ENCODE peak calls at places on chromosome 11, in eight cellular contexts. W, U, N, G, I, V, Z and R are unnamed samples.

GRCh38 chr11:36375348-36376314 is 79.5 kb downstream of the PRR5L start:
- DNase-seq in V (no peak), I (no peak), W (no peak), N (no peak), Z (no peak), U (no peak), G (no peak), R (no peak)

GRCh38 chr11:45751430-45751829 is 53.5 kb upstream of the SLC35C1 start:
- DNase-seq in G (no peak), N (no peak), W (no peak), I (no peak), Z (no peak), U (no peak), V (no peak), R (no peak)

GRCh38 chr11:34343153-34343552 is 14.7 kb downstream of the ABTB2 start:
- DNase-seq in G (no peak), V (no peak), W (no peak), Z (no peak), I (no peak), U (peak), N (no peak), R (no peak)

GRCh38 chr11:31809857-31810778 is 1.0 kb downstream of the PAX6 start:
- DNase-seq in N (no peak), V (no peak), G (no peak), W (no peak), U (peak), I (peak), Z (peak), R (peak)

GRCh38 chr11:43942651-43943356 is 367 bp downstream of the C11orf96 start:
- DNase-seq in W (peak), V (no peak), G (no peak), U (no peak), I (no peak), N (no peak), Z (peak), R (peak)

GRCh38 chr11:2572491-2573239 is 127.1 kb downstream of the KCNQ1OT1 start:
- DNase-seq in I (no peak), W (peak), U (no peak), G (no peak), Z (no peak), N (peak), V (no peak), R (no peak)

GRCh38 chr11:100830978-100831732 is 144.1 kb downstream of the ARHGAP42 start:
- DNase-seq in I (no peak), N (no peak), G (no peak), V (no peak), W (no peak), U (peak), Z (no peak), R (no peak)

GRCh38 chr11:67582026-67582425 is 1.6 kb upstream of the GSTP1 start:
- DNase-seq in N (no peak), W (no peak), Z (no peak), V (no peak), G (no peak), U (no peak), I (no peak), R (no peak)

GRCh38 chr11:122817121-122817520 is 21.2 kb upstream of the CRTAM start:
- DNase-seq in V (peak), I (no peak), Z (no peak), G (peak), U (peak), N (no peak), W (no peak), R (no peak)

GRCh38 chr11:4539603-4540219 is 5.3 kb upstream of the OR52M1 start:
- DNase-seq in V (peak), G (peak), N (no peak), I (peak), Z (peak), W (peak), U (peak), R (peak)

GRCh38 chr11:15886866-15887265 is 469.5 kb downstream of the SOX6 start:
- DNase-seq in W (no peak), I (no peak), N (no peak), Z (no peak), V (no peak), U (no peak), G (no peak), R (no peak)

GRCh38 chr11:2844116-2844515 is 41.5 kb downstream of the CDKN1C start:
- DNase-seq in I (no peak), W (no peak), N (no peak), V (no peak), Z (no peak), G (no peak), U (no peak), R (no peak)

GRCh38 chr11:31799794-31800397 is 11.2 kb downstream of the PAX6 start:
- DNase-seq in I (peak), Z (no peak), N (no peak), V (no peak), W (no peak), U (no peak), G (no peak), R (no peak)

GRCh38 chr11:116162086-116162485 is 610.7 kb downstream of the BUD13 start:
- DNase-seq in W (no peak), V (no peak), N (no peak), U (no peak), Z (no peak), G (no peak), I (no peak), R (no peak)

GRCh38 chr11:20112291-20113146 is 47.8 kb downstream of the DBX1 start:
- DNase-seq in U (peak), G (peak), W (peak), Z (no peak), I (no peak), V (peak), N (no peak), R (no peak)

GRCh38 chr11:69239320-69240040 is 54.5 kb upstream of the MYEOV start:
- DNase-seq in V (no peak), Z (no peak), G (no peak), N (no peak), U (no peak), W (no peak), I (no peak), R (no peak)
- TF ChIP-seq CTCF in V (no peak), Z (no peak), G (no peak), N (no peak), U (no peak), W (no peak), I (no peak), R (no peak)

DNA sequence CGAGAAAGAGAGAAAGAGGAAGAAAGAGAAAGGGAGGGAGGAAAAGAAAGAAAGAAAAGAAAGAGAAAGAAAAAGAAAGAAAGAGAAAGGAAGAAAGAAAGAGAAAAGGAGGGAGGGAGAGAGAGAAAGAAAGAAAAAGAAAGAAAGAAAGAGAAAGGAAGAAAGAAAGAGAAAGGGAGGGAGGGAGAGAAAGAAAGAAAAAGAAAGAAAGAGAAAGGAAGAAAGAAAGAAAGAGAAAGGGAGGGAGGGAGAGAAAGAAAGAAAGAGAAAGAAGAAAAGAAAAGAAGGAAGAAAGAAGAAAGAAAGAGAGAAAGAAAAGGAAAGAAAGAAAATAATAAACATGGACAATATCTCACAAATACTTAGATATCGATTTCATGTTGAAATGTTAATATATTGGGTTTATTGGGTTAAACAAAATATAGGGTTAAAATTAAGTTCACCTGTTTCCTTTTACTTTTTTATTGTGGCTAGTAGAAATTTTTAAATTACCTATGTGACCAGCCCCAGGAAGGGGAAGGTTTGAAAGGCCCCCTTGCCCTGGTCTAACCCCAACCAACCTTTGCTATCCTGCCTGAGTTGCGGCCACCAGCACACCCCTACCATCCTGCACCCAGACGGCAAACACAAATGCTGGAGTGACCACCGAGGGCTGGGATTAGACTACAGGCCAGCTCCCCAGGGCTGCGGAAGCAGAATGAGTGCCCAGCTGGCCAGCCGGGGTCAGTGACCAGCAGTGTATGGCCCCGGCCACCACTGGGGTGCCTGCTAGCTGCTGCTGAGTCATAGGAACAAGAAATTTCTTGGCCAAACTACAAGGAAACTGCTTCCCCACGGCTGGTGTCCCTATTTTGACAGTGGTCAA is 81.0 kb upstream of the FGF3 start:
- DNase-seq in U (no peak), Z (no peak), V (peak), W (peak), N (no peak), I (no peak), G (no peak), R (no peak)
- TF ChIP-seq CTCF in U (no peak), Z (no peak), V (no peak), W (no peak), N (no peak), I (no peak), G (no peak), R (no peak)

DNA sequence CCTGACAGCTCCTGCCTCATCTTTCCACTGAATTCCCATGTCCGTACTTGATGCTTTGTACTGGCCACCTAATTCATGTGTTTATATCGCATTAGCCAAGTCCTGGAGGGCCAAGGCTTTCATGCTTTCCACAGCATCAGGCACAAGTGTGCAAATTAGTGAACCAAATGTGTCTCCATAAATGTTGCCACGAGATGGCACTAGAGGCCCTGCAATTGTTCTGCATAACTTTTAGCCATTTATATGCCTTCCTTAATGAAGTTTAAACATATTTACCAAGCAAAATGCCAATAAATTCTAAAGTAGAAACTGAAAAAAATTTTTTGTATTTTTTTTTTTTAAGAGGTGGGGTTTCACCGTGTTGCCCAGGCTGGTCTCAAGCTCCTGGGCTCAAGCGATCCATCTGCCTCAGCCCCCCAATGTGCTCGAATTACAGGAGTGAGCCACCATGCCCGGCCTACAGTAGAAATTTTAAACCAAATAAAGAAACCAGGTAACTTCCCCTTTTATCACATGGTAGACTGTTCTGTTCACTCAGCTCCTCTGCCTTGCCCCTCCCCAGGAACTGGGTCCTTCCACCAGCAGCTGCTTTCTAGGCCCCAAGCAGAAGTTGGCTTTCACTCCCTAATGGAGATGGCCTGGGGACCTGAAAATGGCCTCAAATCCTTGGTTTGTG is 20.8 kb upstream of the IL18BP start:
- DNase-seq in Z (no peak), N (no peak), W (no peak), U (peak), I (peak), V (no peak), G (peak), R (peak)
- TF ChIP-seq CTCF in Z (peak), N (peak), W (peak), U (peak), I (peak), V (peak), G (peak), R (peak)

GRCh38 chr11:12288934-12289666 is 88.3 kb upstream of the PARVA start:
- DNase-seq in V (no peak), N (no peak), U (no peak), G (peak), W (no peak), I (peak), Z (no peak), R (peak)
- TF ChIP-seq CTCF in V (no peak), N (peak), U (no peak), G (no peak), W (no peak), I (peak), Z (no peak), R (no peak)

GRCh38 chr11:73538381-73538872 is 59.5 kb downstream of the FAM168A start:
- DNase-seq in U (no peak), G (no peak), V (no peak), I (peak), W (no peak), Z (peak), N (no peak), R (peak)

GRCh38 chr11:73547706-73548105 is 50.2 kb downstream of the FAM168A start:
- DNase-seq in G (no peak), Z (no peak), N (no peak), I (no peak), V (no peak), U (no peak), W (no peak), R (no peak)

GRCh38 chr11:73539506-73540084 is 58.3 kb downstream of the FAM168A start:
- DNase-seq in I (no peak), G (no peak), W (no peak), V (no peak), Z (no peak), N (no peak), U (no peak), R (no peak)

DNA sequence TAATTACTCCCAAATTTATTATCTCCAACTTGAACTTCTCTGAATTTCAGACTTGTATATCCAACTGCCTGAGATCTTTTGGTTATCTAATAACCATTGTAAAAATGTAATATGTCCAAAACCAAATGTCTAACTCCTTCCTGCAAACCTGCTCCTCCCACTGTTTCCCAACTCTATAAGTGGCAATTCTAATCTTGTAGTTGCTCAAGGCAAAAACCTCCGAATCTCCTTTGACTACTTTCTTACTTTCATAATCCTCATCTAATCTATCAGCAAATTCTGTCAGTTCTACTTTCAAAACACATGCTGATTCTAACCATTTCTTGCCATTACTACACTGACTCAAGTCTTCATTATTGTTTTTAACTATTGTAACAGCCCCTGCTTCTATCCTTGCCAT is 55.7 kb downstream of the FAM168A start:
- DNase-seq in U (no peak), N (no peak), Z (no peak), W (no peak), G (no peak), I (no peak), V (no peak), R (no peak)
- TF ChIP-seq CTCF in U (no peak), N (no peak), Z (no peak), W (no peak), G (no peak), I (no peak), V (no peak), R (no peak)

GRCh38 chr11:64865286-64866172 is 12.9 kb downstream of the EHD1 start:
- DNase-seq in V (no peak), U (peak), G (no peak), I (no peak), W (peak), N (no peak), Z (peak), R (peak)
- TF ChIP-seq CTCF in V (no peak), U (peak), G (no peak), I (no peak), W (no peak), N (no peak), Z (no peak), R (no peak)